ENCODE peak calls at places on chromosomes 16 and 17, in five cellular contexts. O is psoas muscle, G is brain microvascular endothelial cell, Q is PC-3, F is GM13977. P is an unnamed sample.

GRCh38 chr17:78432226-78432894 is 53.9 kb downstream of the PGS1 start:
- DNase-seq in O (no peak), G (no peak), F (no peak), Q (no peak), P (no peak)

GRCh38 chr17:70024253-70024652 is 50.8 kb upstream of the KCNJ16 start:
- DNase-seq in O (no peak), F (no peak), G (no peak), Q (no peak), P (no peak)

GRCh38 chr17:32483451-32484019 is 3.3 kb upstream of the CDK5R1 start:
- DNase-seq in O (peak; percentile 77), Q (peak; percentile 25), F (peak; percentile 81), G (peak; percentile 71), P (peak; percentile 61)

GRCh38 chr16:84054916-84055315 is 12.3 kb upstream of the SLC38A8 start:
- DNase-seq in Q (no peak), G (no peak), O (no peak), F (no peak), P (no peak)

GRCh38 chr16:23423496-23424049 is 29.4 kb downstream of the COG7 start:
- DNase-seq in O (peak; percentile 51), Q (peak; percentile 94), F (no peak), G (peak; percentile 81), P (peak; percentile 95)

GRCh38 chr17:58336456-58337094 is 8.0 kb upstream of the TSPOAP1 start:
- DNase-seq in Q (no peak), F (no peak), O (no peak), G (no peak), P (no peak)

GRCh38 chr17:18187816-18188761 is 4.5 kb downstream of the ALKBH5 start:
- DNase-seq in O (peak; percentile 41), F (no peak), G (no peak), Q (peak; percentile 35), P (peak; percentile 63)

GRCh38 chr16:71216714-71217113 is 13.8 kb downstream of the HYDIN start:
- DNase-seq in F (no peak), G (no peak), O (no peak), Q (peak; percentile 6), P (no peak)

GRCh38 chr16:23515881-23516280 is 5.6 kb upstream of the GGA2 start:
- DNase-seq in G (no peak), F (no peak), O (no peak), Q (no peak), P (no peak)

GRCh38 chr16:49781401-49781800 is 74.5 kb downstream of the ZNF423 start:
- DNase-seq in Q (no peak), G (no peak), F (no peak), O (no peak), P (no peak)

GRCh38 chr17:80152057-80152831 is 5.3 kb upstream of the EIF4A3 start:
- DNase-seq in Q (no peak), F (no peak), G (peak; percentile 42), O (no peak), P (no peak)

GRCh38 chr16:70688266-70688742 is 2.5 kb upstream of the MTSS2 start:
- DNase-seq in O (peak; percentile 73), F (no peak), G (no peak), Q (no peak), P (peak; percentile 36)

DNA sequence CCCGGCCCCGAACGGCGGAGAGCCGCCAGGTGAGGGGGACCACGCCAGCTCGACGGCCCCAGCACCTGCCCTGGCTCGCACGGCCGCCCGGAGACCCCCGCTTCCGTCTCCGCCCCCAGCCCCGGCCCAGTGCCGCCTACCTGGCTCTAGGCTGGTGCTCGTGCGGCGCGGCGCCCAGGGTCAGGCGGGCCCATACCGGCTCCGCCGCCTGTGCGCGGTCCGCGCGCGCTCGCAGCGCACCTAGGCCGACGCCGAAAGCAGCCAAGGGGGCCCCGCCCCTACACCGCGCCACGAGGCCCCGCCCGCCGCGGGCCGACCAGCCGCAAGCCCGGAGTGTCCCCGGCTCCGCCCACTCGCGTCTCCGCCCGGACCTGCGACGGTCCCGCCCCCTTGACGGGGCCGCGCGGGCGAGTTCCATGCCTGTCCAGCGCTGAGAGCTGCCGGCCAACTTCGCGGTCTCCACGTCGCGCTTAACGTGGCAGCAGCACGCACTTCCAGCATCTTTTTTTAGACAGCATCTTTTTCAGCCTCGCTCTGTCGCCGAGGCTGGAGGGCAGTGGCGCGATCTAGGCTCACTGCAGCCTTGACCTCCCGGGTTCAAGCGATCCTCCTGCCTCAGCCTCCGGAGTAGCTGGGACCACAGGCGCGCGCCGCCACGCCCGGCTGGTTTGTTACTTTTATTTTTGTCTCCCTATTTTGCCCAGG is at the start of gene SLC25A39:
- DNase-seq in O (peak; percentile 95), G (peak; percentile 82), F (peak; percentile 96), Q (peak; percentile 98), P (peak; percentile 91)
- TF ChIP-seq CTCF in O (no peak), G (no peak), F (no peak), Q (no peak), P (no peak)

GRCh38 chr17:38560503-38561318 is 45.0 kb downstream of the SRCIN1 start:
- DNase-seq in G (peak; percentile 11), Q (no peak), O (no peak), F (no peak), P (no peak)

GRCh38 chr17:38558751-38559024 is 47.1 kb downstream of the SRCIN1 start:
- DNase-seq in Q (no peak), F (no peak), O (no peak), G (no peak), P (no peak)

GRCh38 chr17:38559880-38560230 is 45.9 kb downstream of the SRCIN1 start:
- DNase-seq in G (no peak), F (no peak), O (no peak), Q (no peak), P (no peak)

GRCh38 chr17:38557836-38558750 is 47.7 kb downstream of the SRCIN1 start:
- DNase-seq in Q (peak; percentile 94), G (peak; percentile 84), F (peak; percentile 97), O (peak; percentile 94), P (peak; percentile 90)

GRCh38 chr17:38559025-38559879 is 46.5 kb downstream of the SRCIN1 start:
- DNase-seq in G (peak; percentile 38), Q (no peak), O (peak; percentile 79), F (peak; percentile 96), P (peak; percentile 48)
- TF ChIP-seq CTCF in G (peak; percentile 15), Q (no peak), O (no peak), F (peak; percentile 47), P (no peak)

GRCh38 chr16:31135535-31136286 is at the start of gene PRSS8:
- DNase-seq in Q (peak; percentile 54), O (no peak), F (no peak), G (no peak), P (no peak)

GRCh38 chr16:31132979-31133599 is 2.4 kb downstream of the PRSS8 start:
- DNase-seq in F (no peak), Q (no peak), O (no peak), G (no peak), P (no peak)

GRCh38 chr16:31134091-31134571 is 1.4 kb downstream of the PRSS8 start:
- DNase-seq in O (no peak), F (no peak), Q (no peak), G (no peak), P (no peak)

GRCh38 chr16:31136287-31136662 is 748 bp upstream of the PRSS8 start:
- DNase-seq in O (no peak), F (no peak), G (no peak), Q (no peak), P (no peak)

DNA sequence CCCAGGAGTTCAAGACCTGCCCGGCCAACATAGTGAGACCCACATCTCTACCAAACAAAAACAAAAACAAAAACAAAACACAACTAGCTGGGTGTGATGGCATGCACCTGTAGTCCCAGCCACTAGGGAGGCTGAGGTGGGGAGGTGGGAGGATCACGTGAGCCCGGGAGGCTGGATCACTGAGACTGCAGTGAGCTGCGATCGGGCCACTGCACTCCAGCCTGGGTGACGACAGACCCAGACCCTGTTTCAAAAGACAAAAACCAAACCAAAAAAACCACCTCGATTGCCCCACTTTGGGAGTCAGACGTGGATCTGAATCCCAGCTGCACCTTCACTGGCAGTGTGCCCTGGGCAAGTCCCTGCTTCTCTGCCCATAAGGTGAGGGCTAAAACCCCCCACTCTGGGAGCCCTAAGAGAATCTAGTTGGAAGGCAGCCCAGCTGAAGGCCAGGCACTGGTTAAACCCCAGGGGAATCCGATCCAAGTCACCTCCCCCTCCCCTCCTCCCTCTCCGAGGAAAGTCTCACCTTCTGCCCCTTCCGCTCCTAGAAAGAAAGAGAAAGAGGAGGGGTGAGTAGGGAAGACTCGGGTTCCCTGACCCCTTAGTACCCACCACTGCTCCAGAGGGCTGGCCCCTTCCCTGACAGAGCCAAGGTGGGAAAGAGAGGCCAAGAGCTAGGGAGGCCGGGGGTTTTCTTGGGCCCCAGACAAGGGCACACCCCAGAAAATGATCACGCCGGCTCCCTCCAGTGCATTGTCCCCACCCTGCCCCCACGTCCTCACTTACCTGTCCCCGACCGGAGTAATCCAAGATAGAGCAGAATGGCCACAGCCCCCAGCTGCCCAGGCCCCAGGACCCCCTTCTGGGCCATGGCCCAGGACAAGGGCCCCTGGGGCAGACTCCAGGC is 647 bp downstream of the PRSS8 start:
- DNase-seq in F (no peak), G (no peak), Q (peak; percentile 14), O (no peak), P (no peak)
- TF ChIP-seq CTCF in F (no peak), G (no peak), Q (no peak), O (no peak), P (no peak)

GRCh38 chr17:72594248-72594647 is 473.4 kb downstream of the SOX9 start:
- DNase-seq in F (no peak), Q (no peak), O (no peak), G (no peak), P (no peak)
- TF ChIP-seq CTCF in F (no peak), Q (no peak), O (no peak), G (peak; percentile 29), P (peak; percentile 29)

GRCh38 chr17:76718516-76718915 is 7.8 kb upstream of the MXRA7 start:
- DNase-seq in Q (no peak), O (no peak), G (no peak), F (no peak), P (no peak)
- TF ChIP-seq CTCF in Q (no peak), O (no peak), G (no peak), F (no peak), P (no peak)

DNA sequence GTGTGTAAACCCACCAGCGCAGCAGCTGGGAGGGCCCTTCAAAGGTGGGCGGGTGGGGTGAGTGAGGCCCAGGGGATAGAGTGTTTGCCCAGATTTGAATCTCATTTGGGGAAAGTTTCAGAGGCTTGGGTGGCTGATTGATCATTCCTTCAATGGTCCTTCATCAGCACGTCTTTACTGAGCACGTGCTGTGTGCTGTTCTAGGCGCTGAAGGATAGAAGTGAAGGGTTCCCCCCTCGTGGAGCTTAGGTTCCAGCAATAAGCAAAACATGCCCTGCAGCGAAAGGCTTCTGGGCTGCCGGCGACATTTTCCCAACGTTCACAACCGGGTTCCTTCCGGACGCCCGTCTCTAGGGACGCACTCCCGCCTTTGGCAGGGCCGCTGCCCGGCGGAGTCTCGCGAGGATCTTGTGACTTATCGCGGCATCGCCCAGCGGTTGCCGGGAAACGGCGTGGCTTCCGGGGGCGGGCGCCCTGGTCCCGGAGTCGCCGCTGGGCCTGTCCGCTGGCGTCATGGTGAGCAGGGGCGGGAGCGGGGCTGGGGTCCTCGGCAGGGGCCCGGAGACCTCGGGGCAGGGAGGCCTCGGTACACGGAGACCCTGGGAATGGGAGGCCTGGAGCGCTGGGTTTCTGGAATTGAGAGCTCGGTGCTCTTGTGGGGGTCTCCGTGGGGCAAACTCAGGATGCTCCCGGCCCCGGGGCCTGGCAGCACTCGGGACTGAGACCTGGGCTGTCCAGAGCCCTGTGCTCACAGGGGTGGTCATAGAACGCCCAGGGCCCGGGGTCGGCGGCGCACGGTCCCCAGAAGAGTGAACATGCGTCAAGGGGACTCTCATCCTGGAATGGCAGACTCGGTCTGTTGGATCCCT is 3.2 kb upstream of the DBNDD1 start:
- DNase-seq in G (peak; percentile 82), O (peak; percentile 92), F (peak; percentile 97), Q (peak; percentile 87), P (peak; percentile 81)
- TF ChIP-seq CTCF in G (peak; percentile 7), O (no peak), F (no peak), Q (no peak), P (no peak)